ENCODE peak calls at places on chromosomes 3 and 15, in six cellular contexts. One of them, this sample, is unnamed.

GRCh38 chr3:65883614-65884013 is 155.1 kb downstream of the MAGI1 start:
- DNase-seq in HCT116: no peak
- DNase-seq in K562: no peak
- DNase-seq in H1: no peak
- DNase-seq in HepG2: peak
- DNase-seq in GM12878: no peak
- DNase-seq in this sample: no peak

GRCh38 chr3:177106184-177106583 is 91.1 kb downstream of the TBL1XR1 start:
- DNase-seq in HCT116: no peak
- DNase-seq in K562: no peak
- DNase-seq in H1: no peak
- DNase-seq in HepG2: no peak
- DNase-seq in GM12878: no peak
- DNase-seq in this sample: no peak

GRCh38 chr15:78130466-78131294 is 565 bp downstream of the CIB2 start:
- DNase-seq in HCT116: no peak
- DNase-seq in K562: peak
- DNase-seq in H1: peak
- DNase-seq in HepG2: no peak
- DNase-seq in GM12878: no peak
- DNase-seq in this sample: no peak

GRCh38 chr15:38069506-38069905 is 135.1 kb downstream of the TMCO5A start:
- DNase-seq in HCT116: no peak
- DNase-seq in K562: no peak
- DNase-seq in H1: no peak
- DNase-seq in HepG2: no peak
- DNase-seq in GM12878: no peak
- DNase-seq in this sample: no peak

GRCh38 chr3:136929984-136930671 is 27.7 kb upstream of the IL20RB start:
- DNase-seq in HCT116: no peak
- DNase-seq in K562: no peak
- DNase-seq in H1: no peak
- DNase-seq in HepG2: no peak
- DNase-seq in GM12878: no peak
- DNase-seq in this sample: no peak

GRCh38 chr15:100638177-100638730 is 35.9 kb downstream of the ASB7 start:
- DNase-seq in HCT116: no peak
- DNase-seq in K562: no peak
- DNase-seq in H1: no peak
- DNase-seq in HepG2: no peak
- DNase-seq in GM12878: no peak
- DNase-seq in this sample: no peak

GRCh38 chr3:143526016-143526540 is 322.2 kb downstream of the SLC9A9 start:
- DNase-seq in HCT116: no peak
- DNase-seq in K562: no peak
- DNase-seq in H1: no peak
- DNase-seq in HepG2: no peak
- DNase-seq in GM12878: no peak
- DNase-seq in this sample: no peak

GRCh38 chr3:77815467-77815866 is 775.6 kb downstream of the ROBO2 start:
- DNase-seq in HCT116: no peak
- DNase-seq in K562: no peak
- DNase-seq in H1: peak
- DNase-seq in HepG2: peak
- DNase-seq in GM12878: no peak
- DNase-seq in this sample: peak

GRCh38 chr3:72234394-72234793 is 449.4 kb upstream of the PROK2 start:
- DNase-seq in HCT116: no peak
- DNase-seq in K562: no peak
- DNase-seq in H1: no peak
- DNase-seq in HepG2: no peak
- DNase-seq in GM12878: no peak
- DNase-seq in this sample: no peak

DNA sequence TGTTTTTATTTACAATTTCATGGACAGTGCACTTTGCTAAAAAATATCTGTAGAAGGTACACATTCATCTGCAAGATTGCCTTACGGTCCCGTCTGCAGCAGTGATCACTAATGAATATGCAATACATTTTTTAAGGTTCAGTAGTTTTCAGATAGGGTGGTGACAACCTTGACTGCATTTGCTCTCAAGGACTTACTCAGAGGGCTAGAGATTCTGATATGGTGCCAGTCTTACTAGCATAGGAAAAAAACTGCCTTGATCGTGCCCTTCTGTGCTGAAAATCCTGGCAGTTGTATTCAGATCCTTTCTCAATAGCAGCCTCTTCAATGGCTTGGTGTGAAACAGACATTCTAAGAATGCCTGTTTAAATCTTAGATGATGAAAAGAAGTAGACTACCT is 412.0 kb upstream of the CCDC54 start:
- DNase-seq in HCT116: no peak
- DNase-seq in K562: no peak
- DNase-seq in H1: no peak
- DNase-seq in HepG2: no peak
- DNase-seq in GM12878: no peak
- DNase-seq in this sample: no peak
- TF ChIP-seq ZNF274 in HCT116: no peak
- TF ChIP-seq ZNF274 in K562: no peak
- TF ChIP-seq ZNF274 in H1: no peak
- TF ChIP-seq ZNF274 in HepG2: no peak
- TF ChIP-seq ZNF274 in GM12878: no peak
- TF ChIP-seq ZNF274 in this sample: no peak

GRCh38 chr3:7444886-7445285 is 584.0 kb downstream of the GRM7 start:
- DNase-seq in HCT116: no peak
- DNase-seq in K562: no peak
- DNase-seq in H1: no peak
- DNase-seq in HepG2: no peak
- DNase-seq in GM12878: no peak
- DNase-seq in this sample: no peak

GRCh38 chr3:7447197-7447769 is 586.4 kb downstream of the GRM7 start:
- DNase-seq in HCT116: no peak
- DNase-seq in K562: no peak
- DNase-seq in H1: no peak
- DNase-seq in HepG2: no peak
- DNase-seq in GM12878: peak
- DNase-seq in this sample: no peak

GRCh38 chr3:7445331-7445730 is 584.4 kb downstream of the GRM7 start:
- DNase-seq in HCT116: no peak
- DNase-seq in K562: no peak
- DNase-seq in H1: no peak
- DNase-seq in HepG2: no peak
- DNase-seq in GM12878: no peak
- DNase-seq in this sample: no peak
- H3K4me3 ChIP-seq in HCT116: no peak
- H3K4me3 ChIP-seq in K562: no peak
- H3K4me3 ChIP-seq in H1: no peak
- H3K4me3 ChIP-seq in HepG2: no peak
- H3K4me3 ChIP-seq in GM12878: no peak
- H3K4me3 ChIP-seq in this sample: no peak

DNA sequence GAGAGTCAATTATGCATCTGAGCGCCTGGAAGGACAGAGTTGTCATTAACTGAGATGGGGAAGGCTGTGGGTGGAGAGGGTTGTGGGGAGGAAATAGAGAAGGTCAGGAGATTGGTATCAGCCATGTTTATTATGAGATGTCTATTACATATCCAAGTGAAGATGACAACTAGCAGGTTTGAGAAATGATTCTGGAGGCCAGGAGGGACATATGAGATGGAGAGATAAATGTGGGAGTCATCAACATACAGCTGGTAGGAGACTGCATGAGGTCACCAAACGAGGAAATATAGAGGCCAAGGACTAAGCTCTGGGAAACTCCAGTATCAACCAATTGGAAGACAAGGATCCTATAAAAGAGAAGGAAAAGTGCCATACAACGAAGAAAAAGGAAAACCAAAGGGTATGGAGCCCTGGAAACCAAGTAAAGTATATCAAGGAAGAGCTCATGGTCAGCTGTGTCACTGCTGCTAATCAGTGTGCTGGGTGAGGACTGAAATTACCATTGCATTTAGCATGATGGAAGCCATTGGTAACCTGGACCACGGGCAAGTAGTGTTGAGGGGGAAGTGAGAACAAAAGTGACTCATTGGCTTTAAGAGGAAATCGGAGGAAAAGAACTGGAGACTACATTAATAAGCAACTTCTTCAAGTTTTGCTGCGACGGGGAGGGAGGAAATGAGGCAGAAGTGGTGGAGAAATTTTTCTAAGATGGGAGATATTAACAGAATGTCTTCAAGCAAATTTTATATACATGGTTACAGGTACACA is 14.0 kb upstream of the UACA start:
- DNase-seq in HCT116: no peak
- DNase-seq in K562: no peak
- DNase-seq in H1: peak
- DNase-seq in HepG2: no peak
- DNase-seq in GM12878: no peak
- DNase-seq in this sample: no peak
- TF ChIP-seq YY1 in HCT116: no peak
- TF ChIP-seq YY1 in K562: no peak
- TF ChIP-seq YY1 in H1: no peak
- TF ChIP-seq YY1 in HepG2: no peak
- TF ChIP-seq YY1 in GM12878: no peak
- TF ChIP-seq YY1 in this sample: no peak

DNA sequence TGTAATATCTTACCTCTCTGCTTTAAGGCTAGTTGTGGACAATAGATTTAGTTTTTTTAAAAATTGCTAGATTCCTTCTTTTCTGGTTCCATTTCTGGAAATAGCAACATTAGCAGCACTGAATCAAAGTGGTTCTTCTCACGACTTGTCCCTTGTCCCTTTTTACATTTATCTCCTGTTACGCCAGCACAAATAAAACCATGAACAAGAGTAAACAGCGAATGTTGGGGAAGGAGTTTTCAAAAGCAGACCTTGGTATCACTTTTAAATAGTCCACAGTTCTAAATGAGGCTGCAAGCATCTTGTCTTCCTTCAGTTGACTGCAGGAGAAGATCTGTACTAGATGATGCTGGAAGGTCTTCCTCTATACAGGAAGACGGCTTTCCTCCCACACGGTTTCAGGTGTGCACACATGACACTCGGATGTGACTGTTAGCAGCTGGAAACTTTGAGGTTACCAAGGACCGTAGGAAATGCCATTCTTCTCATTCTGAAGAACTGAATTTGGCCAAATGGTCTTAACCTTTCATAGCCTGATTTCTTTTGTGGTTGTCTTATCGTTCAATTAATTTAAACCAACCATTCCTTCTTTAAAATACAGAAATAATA is 251.0 kb upstream of the ICE2 start:
- DNase-seq in HCT116: no peak
- DNase-seq in K562: no peak
- DNase-seq in H1: no peak
- DNase-seq in HepG2: no peak
- DNase-seq in GM12878: no peak
- DNase-seq in this sample: no peak
- TF ChIP-seq ZNF274 in HCT116: no peak
- TF ChIP-seq ZNF274 in K562: no peak
- TF ChIP-seq ZNF274 in H1: no peak
- TF ChIP-seq ZNF274 in HepG2: no peak
- TF ChIP-seq ZNF274 in GM12878: no peak
- TF ChIP-seq ZNF274 in this sample: no peak

GRCh38 chr3:98843301-98843959 is 58.1 kb downstream of the DCBLD2 start:
- DNase-seq in HCT116: no peak
- DNase-seq in K562: no peak
- DNase-seq in H1: no peak
- DNase-seq in HepG2: no peak
- DNase-seq in GM12878: no peak
- DNase-seq in this sample: no peak

GRCh38 chr3:98848108-98848507 is 53.4 kb downstream of the DCBLD2 start:
- DNase-seq in HCT116: no peak
- DNase-seq in K562: no peak
- DNase-seq in H1: no peak
- DNase-seq in HepG2: no peak
- DNase-seq in GM12878: no peak
- DNase-seq in this sample: no peak

DNA sequence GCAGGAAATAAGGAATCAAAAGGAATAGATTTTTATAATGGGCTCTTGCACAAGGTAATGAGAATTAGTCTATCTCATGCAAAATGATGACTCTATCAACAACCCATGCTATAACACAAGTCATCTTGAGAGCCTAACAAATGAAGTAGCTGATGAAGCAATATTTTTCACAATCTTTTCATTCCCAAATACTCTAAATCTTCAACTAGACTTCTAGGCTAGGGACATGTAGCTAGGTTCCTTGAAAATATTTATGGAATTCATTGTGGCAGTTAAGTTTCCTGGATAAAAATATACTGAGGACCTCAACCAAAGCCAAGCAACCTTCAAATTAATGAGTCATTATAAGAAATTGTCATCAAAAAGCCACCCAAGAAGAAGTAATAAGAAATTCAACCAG is 55.4 kb downstream of the DCBLD2 start:
- DNase-seq in HCT116: no peak
- DNase-seq in K562: no peak
- DNase-seq in H1: no peak
- DNase-seq in HepG2: no peak
- DNase-seq in GM12878: no peak
- DNase-seq in this sample: no peak
- H3K4me3 ChIP-seq in HCT116: no peak
- H3K4me3 ChIP-seq in K562: no peak
- H3K4me3 ChIP-seq in H1: no peak
- H3K4me3 ChIP-seq in HepG2: no peak
- H3K4me3 ChIP-seq in GM12878: no peak
- H3K4me3 ChIP-seq in this sample: no peak

GRCh38 chr15:25469377-25469776 is 30.6 kb upstream of the UBE3A start:
- DNase-seq in HCT116: no peak
- DNase-seq in K562: no peak
- DNase-seq in H1: no peak
- DNase-seq in HepG2: no peak
- DNase-seq in GM12878: no peak
- DNase-seq in this sample: no peak
- TF ChIP-seq YY1 in HCT116: no peak
- TF ChIP-seq YY1 in K562: no peak
- TF ChIP-seq YY1 in H1: no peak
- TF ChIP-seq YY1 in HepG2: no peak
- TF ChIP-seq YY1 in GM12878: no peak
- TF ChIP-seq YY1 in this sample: no peak

This sample was measured in NT2/D1.